ENCODE peak calls at places on chromosomes 6 and 20, in seven cellular contexts. One of them, this sample, is unnamed.

GRCh38 chr20:3068986-3069900 is 2.2 kb upstream of the OXT start:
- DNase-seq in activated CD4-positive, alpha-beta T cell treated with anti-CD3 and anti-CD28 coated beads for 48 hours: peak
- DNase-seq in GM19239: no peak
- DNase-seq in NCI-H460: no peak
- DNase-seq in DMS 273 treated with DMSO at 0.1 percent for 48 hours: no peak
- DNase-seq in AG04450: no peak
- DNase-seq in mesendoderm: no peak
- DNase-seq in this sample: no peak

GRCh38 chr6:130513770-130514169 is 148.0 kb downstream of the TMEM200A start:
- DNase-seq in NCI-H460: no peak
- DNase-seq in GM19239: no peak
- DNase-seq in mesendoderm: no peak
- DNase-seq in AG04450: no peak
- DNase-seq in DMS 273 treated with DMSO at 0.1 percent for 48 hours: no peak
- DNase-seq in activated CD4-positive, alpha-beta T cell treated with anti-CD3 and anti-CD28 coated beads for 48 hours: peak
- DNase-seq in this sample: no peak

GRCh38 chr20:64090165-64090564 is 6.0 kb upstream of the LKAAEAR1 start:
- DNase-seq in mesendoderm: peak
- DNase-seq in AG04450: no peak
- DNase-seq in NCI-H460: no peak
- DNase-seq in GM19239: no peak
- DNase-seq in activated CD4-positive, alpha-beta T cell treated with anti-CD3 and anti-CD28 coated beads for 48 hours: no peak
- DNase-seq in DMS 273 treated with DMSO at 0.1 percent for 48 hours: no peak
- DNase-seq in this sample: no peak

GRCh38 chr6:147381734-147382133 is 126.8 kb upstream of the SAMD5 start:
- DNase-seq in mesendoderm: no peak
- DNase-seq in DMS 273 treated with DMSO at 0.1 percent for 48 hours: no peak
- DNase-seq in NCI-H460: no peak
- DNase-seq in GM19239: no peak
- DNase-seq in activated CD4-positive, alpha-beta T cell treated with anti-CD3 and anti-CD28 coated beads for 48 hours: no peak
- DNase-seq in AG04450: peak
- DNase-seq in this sample: no peak

GRCh38 chr20:39874049-39874893 is 814.8 kb downstream of the MAFB start:
- DNase-seq in DMS 273 treated with DMSO at 0.1 percent for 48 hours: peak
- DNase-seq in NCI-H460: peak
- DNase-seq in activated CD4-positive, alpha-beta T cell treated with anti-CD3 and anti-CD28 coated beads for 48 hours: peak
- DNase-seq in mesendoderm: peak
- DNase-seq in GM19239: peak
- DNase-seq in AG04450: peak
- DNase-seq in this sample: peak

GRCh38 chr20:24773168-24773567 is 175.9 kb upstream of the CST7 start:
- DNase-seq in activated CD4-positive, alpha-beta T cell treated with anti-CD3 and anti-CD28 coated beads for 48 hours: no peak
- DNase-seq in AG04450: no peak
- DNase-seq in DMS 273 treated with DMSO at 0.1 percent for 48 hours: no peak
- DNase-seq in NCI-H460: no peak
- DNase-seq in GM19239: no peak
- DNase-seq in mesendoderm: no peak
- DNase-seq in this sample: no peak

GRCh38 chr6:139112146-139112545 is 22.7 kb upstream of the HECA start:
- DNase-seq in AG04450: no peak
- DNase-seq in NCI-H460: no peak
- DNase-seq in DMS 273 treated with DMSO at 0.1 percent for 48 hours: no peak
- DNase-seq in mesendoderm: peak
- DNase-seq in activated CD4-positive, alpha-beta T cell treated with anti-CD3 and anti-CD28 coated beads for 48 hours: no peak
- DNase-seq in GM19239: no peak
- DNase-seq in this sample: no peak

GRCh38 chr6:2646346-2646745 is 104.4 kb downstream of the MYLK4 start:
- DNase-seq in AG04450: no peak
- DNase-seq in mesendoderm: no peak
- DNase-seq in DMS 273 treated with DMSO at 0.1 percent for 48 hours: no peak
- DNase-seq in NCI-H460: no peak
- DNase-seq in activated CD4-positive, alpha-beta T cell treated with anti-CD3 and anti-CD28 coated beads for 48 hours: no peak
- DNase-seq in GM19239: no peak
- DNase-seq in this sample: no peak

GRCh38 chr6:136439514-136440186 is 110.6 kb downstream of the MAP7 start:
- DNase-seq in AG04450: no peak
- DNase-seq in GM19239: no peak
- DNase-seq in DMS 273 treated with DMSO at 0.1 percent for 48 hours: no peak
- DNase-seq in activated CD4-positive, alpha-beta T cell treated with anti-CD3 and anti-CD28 coated beads for 48 hours: no peak
- DNase-seq in NCI-H460: no peak
- DNase-seq in mesendoderm: no peak
- DNase-seq in this sample: no peak